ENCODE peak calls at places on chromosomes 3 and 15, in nine cellular contexts. K, V, Z, H, A, X, Y, O and D are unnamed samples.
A peak's percentile ranks its signal among the peaks of the same experiment; 100 is the strongest.

GRCh38 chr15:68739390-68740075 is 81.2 kb downstream of the ANP32A start:
- DNase-seq in K (no peak), V (no peak), Z (no peak), H (no peak), A (no peak), X (no peak), Y (peak; percentile 24), O (no peak), D (no peak)

GRCh38 chr3:14452676-14453367 is 50.4 kb downstream of the SLC6A6 start:
- DNase-seq in K (no peak), V (no peak), Z (no peak), H (peak; percentile 97), A (no peak), X (peak; percentile 67), Y (peak; percentile 94), O (peak; percentile 96), D (no peak)

GRCh38 chr3:38247366-38248035 is 18.1 kb upstream of the SLC22A13 start:
- DNase-seq in K (no peak), V (no peak), Z (no peak), H (peak; percentile 81), A (no peak), X (no peak), Y (no peak), O (peak; percentile 92), D (peak; percentile 38)

GRCh38 chr3:35965908-35966307 is 326.6 kb downstream of the ARPP21 start:
- DNase-seq in K (no peak), V (no peak), Z (no peak), H (peak; percentile 10), A (peak; percentile 29), X (no peak), Y (no peak), O (peak; percentile 39), D (no peak)

GRCh38 chr3:111351334-111351733 is 190.7 kb upstream of the CD96 start:
- DNase-seq in K (no peak), V (no peak), Z (no peak), H (no peak), A (no peak), X (no peak), Y (no peak), O (no peak), D (no peak)

GRCh38 chr3:185470323-185470722 is 28.5 kb downstream of the TMEM41A start:
- DNase-seq in K (no peak), V (no peak), Z (no peak), H (no peak), A (peak; percentile 13), X (no peak), Y (no peak), O (no peak), D (no peak)

GRCh38 chr3:193897288-193897687 is 238.7 kb upstream of the HES1 start:
- DNase-seq in K (no peak), V (no peak), Z (no peak), H (no peak), A (no peak), X (no peak), Y (no peak), O (no peak), D (no peak)

GRCh38 chr15:80660114-80660513 is 35.0 kb upstream of the ABHD17C start:
- DNase-seq in K (no peak), V (no peak), Z (no peak), H (no peak), A (peak; percentile 25), X (no peak), Y (no peak), O (peak; percentile 11), D (peak; percentile 39)

GRCh38 chr3:28109829-28110228 is 131.6 kb upstream of the CMC1 start:
- DNase-seq in K (no peak), V (no peak), Z (no peak), H (no peak), A (no peak), X (no peak), Y (no peak), O (no peak), D (no peak)

GRCh38 chr3:49165771-49166751 is at the start of gene CCDC71:
- DNase-seq in K (peak; percentile 59), V (peak; percentile 67), Z (peak; percentile 90), H (peak; percentile 35), A (peak; percentile 74), X (no peak), Y (peak; percentile 68), O (peak; percentile 14), D (peak; percentile 80)

GRCh38 chr3:12372762-12373280 is 84.0 kb downstream of the PPARG start:
- DNase-seq in K (no peak), V (no peak), Z (no peak), H (no peak), A (no peak), X (no peak), Y (no peak), O (no peak), D (no peak)

GRCh38 chr3:121202573-121202972 is 294.6 kb downstream of the STXBP5L start:
- DNase-seq in K (no peak), V (no peak), Z (no peak), H (no peak), A (no peak), X (no peak), Y (no peak), O (no peak), D (no peak)

GRCh38 chr3:119294402-119294888 is 262 bp downstream of the ARHGAP31 start:
- DNase-seq in K (peak; percentile 59), V (peak; percentile 40), Z (peak; percentile 88), H (no peak), A (no peak), X (no peak), Y (peak; percentile 50), O (no peak), D (peak; percentile 38)

GRCh38 chr3:58009026-58009748 is 965 bp downstream of the FLNB start:
- DNase-seq in K (peak; percentile 5), V (no peak), Z (peak; percentile 73), H (no peak), A (no peak), X (no peak), Y (no peak), O (no peak), D (no peak)

GRCh38 chr15:65094294-65094995 is 17.9 kb downstream of the KBTBD13 start:
- DNase-seq in K (no peak), V (no peak), Z (peak; percentile 45), H (no peak), A (no peak), X (no peak), Y (no peak), O (no peak), D (no peak)

GRCh38 chr3:39088889-39089288 is 18.5 kb downstream of the GORASP1 start:
- DNase-seq in K (no peak), V (no peak), Z (no peak), H (no peak), A (no peak), X (no peak), Y (no peak), O (no peak), D (no peak)

GRCh38 chr15:85302271-85302670 is 78.1 kb upstream of the AKAP13 start:
- DNase-seq in K (no peak), V (no peak), Z (no peak), H (no peak), A (no peak), X (no peak), Y (peak; percentile 4), O (no peak), D (no peak)

GRCh38 chr15:48389701-48390143 is 58.5 kb downstream of the DUT start:
- DNase-seq in K (no peak), V (no peak), Z (no peak), H (peak; percentile 53), A (no peak), X (no peak), Y (no peak), O (peak; percentile 42), D (no peak)

GRCh38 chr3:52253314-52254260 is 8.0 kb downstream of the PPM1M start:
- DNase-seq in K (peak; percentile 80), V (peak; percentile 78), Z (peak; percentile 93), H (no peak), A (no peak), X (no peak), Y (no peak), O (no peak), D (no peak)

GRCh38 chr3:12025584-12025983 is 21.4 kb downstream of the SYN2 start:
- DNase-seq in K (no peak), V (no peak), Z (no peak), H (no peak), A (no peak), X (no peak), Y (no peak), O (no peak), D (no peak)